ENCODE peak calls at places on chromosome 17, in nine cellular contexts. A is CD4-positive, alpha-beta memory T cell; M is psoas muscle; C is astrocyte; D is HCT116; B is esophagus squamous epithelium; L is Caco-2; R is ovary; P is heart right ventricle. J is an unnamed sample.

GRCh38 chr17:32756696-32757095 is 120.2 kb downstream of the MYO1D start:
- DNase-seq in A (no peak), M (no peak), C (no peak), D (no peak), B (no peak), L (no peak), R (no peak), P (no peak), J (no peak)

GRCh38 chr17:6668727-6669425 is 17.3 kb downstream of the C17orf100 start:
- DNase-seq in A (no peak), M (no peak), C (no peak), D (no peak), B (no peak), L (no peak), R (no peak), P (no peak), J (no peak)

GRCh38 chr17:47276868-47277267 is 23.2 kb downstream of the ITGB3 start:
- DNase-seq in A (no peak), M (peak; percentile 79), C (peak; percentile 73), D (no peak), B (no peak), L (no peak), R (peak; percentile 71), P (peak; percentile 68), J (peak; percentile 79)

GRCh38 chr17:73705594-73705993 is 61.3 kb upstream of the SDK2 start:
- DNase-seq in A (no peak), M (no peak), C (peak; percentile 15), D (no peak), B (no peak), L (no peak), R (no peak), P (no peak), J (no peak)

GRCh38 chr17:12983986-12984932 is 33.6 kb downstream of the ELAC2 start:
- DNase-seq in A (no peak), M (peak; percentile 88), C (peak; percentile 96), D (no peak), B (no peak), L (no peak), R (peak; percentile 55), P (peak; percentile 61), J (no peak)

GRCh38 chr17:47925677-47925987 is 15.7 kb upstream of the PNPO start:
- DNase-seq in A (no peak), M (no peak), C (no peak), D (no peak), B (no peak), L (no peak), R (no peak), P (no peak), J (no peak)

GRCh38 chr17:73231363-73231762 is 30.3 kb downstream of the CPSF4L start:
- DNase-seq in A (no peak), M (no peak), C (no peak), D (no peak), B (no peak), L (peak; percentile 19), R (no peak), P (no peak), J (no peak)

GRCh38 chr17:32960815-32961214 is 30.8 kb upstream of the SPACA3 start:
- DNase-seq in A (no peak), M (no peak), C (no peak), D (no peak), B (no peak), L (no peak), R (no peak), P (no peak), J (no peak)

GRCh38 chr17:8151641-8152111 is 528 bp downstream of the PER1 start:
- DNase-seq in A (no peak), M (peak; percentile 98), C (peak; percentile 65), D (no peak), B (no peak), L (no peak), R (peak; percentile 96), P (peak; percentile 93), J (no peak)

GRCh38 chr17:83109793-83110645 is 30.6 kb downstream of the METRNL start:
- DNase-seq in A (no peak), M (peak; percentile 83), C (peak; percentile 95), D (peak; percentile 76), B (peak; percentile 47), L (no peak), R (peak; percentile 91), P (peak; percentile 82), J (no peak)

GRCh38 chr17:28115046-28115445 is 72.6 kb downstream of the NLK start:
- DNase-seq in A (no peak), M (no peak), C (no peak), D (no peak), B (no peak), L (no peak), R (no peak), P (no peak), J (no peak)

GRCh38 chr17:58344047-58344790 is 7.8 kb downstream of the SUPT4H1 start:
- DNase-seq in A (peak; percentile 90), M (no peak), C (no peak), D (no peak), B (peak; percentile 49), L (no peak), R (no peak), P (no peak), J (no peak)

GRCh38 chr17:74271281-74271680 is 2.8 kb upstream of the DNAI2 start:
- DNase-seq in A (no peak), M (no peak), C (no peak), D (no peak), B (no peak), L (no peak), R (no peak), P (no peak), J (no peak)

GRCh38 chr17:74054249-74054648 is 149.2 kb upstream of the RPL38 start:
- DNase-seq in A (no peak), M (no peak), C (no peak), D (no peak), B (no peak), L (no peak), R (no peak), P (no peak), J (no peak)

GRCh38 chr17:1713878-1714487 is 3.8 kb upstream of the TLCD2 start:
- DNase-seq in A (no peak), M (peak; percentile 62), C (no peak), D (peak; percentile 64), B (no peak), L (peak; percentile 78), R (peak; percentile 63), P (no peak), J (peak; percentile 83)

GRCh38 chr17:52158450-52159042 is at the start of gene CA10:
- DNase-seq in A (no peak), M (peak; percentile 27), C (no peak), D (no peak), B (no peak), L (no peak), R (no peak), P (no peak), J (no peak)

GRCh38 chr17:1612400-1612799 is 16.2 kb downstream of the SLC43A2 start:
- DNase-seq in A (no peak), M (no peak), C (no peak), D (no peak), B (no peak), L (no peak), R (no peak), P (no peak), J (no peak)

GRCh38 chr17:83100853-83101391 is 21.5 kb downstream of the METRNL start:
- DNase-seq in A (no peak), M (peak; percentile 57), C (no peak), D (no peak), B (no peak), L (no peak), R (no peak), P (no peak), J (no peak)

GRCh38 chr17:17740627-17741237 is 59.5 kb downstream of the RAI1 start:
- DNase-seq in A (peak; percentile 28), M (no peak), C (peak; percentile 58), D (no peak), B (no peak), L (no peak), R (peak; percentile 64), P (no peak), J (no peak)
- H3K4me3 ChIP-seq in A (no peak overlapping the region), M (no peak overlapping the region), C (no peak overlapping the region), D (no peak overlapping the region), B (peak overlapping the region; percentile 11), L (no peak overlapping the region), R (peak overlapping the region; percentile 0), P (no peak overlapping the region), J (no peak overlapping the region)

DNA sequence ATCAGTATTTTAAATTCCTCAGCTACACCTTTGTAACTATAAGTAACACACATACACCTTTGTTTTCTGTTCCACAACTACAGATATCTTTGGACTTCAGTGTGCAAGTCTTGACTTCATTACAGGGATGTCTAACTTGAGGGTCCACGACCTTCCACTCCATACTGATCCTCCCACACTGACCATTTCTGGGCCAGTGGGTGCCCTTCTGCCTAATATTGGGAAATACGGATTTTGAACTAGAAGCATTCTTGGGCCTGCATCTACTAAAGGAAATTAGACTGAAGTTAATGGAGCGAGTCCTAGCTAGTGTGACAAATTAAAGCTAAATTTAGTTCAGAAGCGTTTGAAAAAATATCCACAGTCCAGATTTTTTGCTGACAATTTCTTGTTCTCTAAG is 9.9 kb upstream of the TMIGD1 start:
- DNase-seq in A (no peak), M (no peak), C (no peak), D (no peak), B (no peak), L (no peak), R (no peak), P (no peak), J (no peak)
- H3K4me1 ChIP-seq in A (peaks cover 9% of the 10 kb centered on the region), M (no peaks in the 10 kb centered on the region), C (peaks cover 18% of the 10 kb centered on the region), D (peaks cover 21% of the 10 kb centered on the region), B (peaks cover 35% of the 10 kb centered on the region), L (peaks cover 48% of the 10 kb centered on the region), R (peaks cover 2% of the 10 kb centered on the region), P (peaks cover 52% of the 10 kb centered on the region), J (peaks cover 11% of the 10 kb centered on the region)

GRCh38 chr17:78804777-78805176 is 22.7 kb upstream of the CYTH1 start:
- DNase-seq in A (peak; percentile 32), M (no peak), C (no peak), D (no peak), B (no peak), L (no peak), R (no peak), P (no peak), J (no peak)
- H3K36me3 ChIP-seq in A (peaks cover 55% of the 10 kb centered on the region), M (peaks cover 7% of the 10 kb centered on the region), C (peaks cover 50% of the 10 kb centered on the region), D (peaks cover 85% of the 10 kb centered on the region), B (peaks cover 39% of the 10 kb centered on the region), L (peaks cover 3% of the 10 kb centered on the region), R (no peaks in the 10 kb centered on the region), P (no peaks in the 10 kb centered on the region), J (peaks cover 61% of the 10 kb centered on the region)

DNA sequence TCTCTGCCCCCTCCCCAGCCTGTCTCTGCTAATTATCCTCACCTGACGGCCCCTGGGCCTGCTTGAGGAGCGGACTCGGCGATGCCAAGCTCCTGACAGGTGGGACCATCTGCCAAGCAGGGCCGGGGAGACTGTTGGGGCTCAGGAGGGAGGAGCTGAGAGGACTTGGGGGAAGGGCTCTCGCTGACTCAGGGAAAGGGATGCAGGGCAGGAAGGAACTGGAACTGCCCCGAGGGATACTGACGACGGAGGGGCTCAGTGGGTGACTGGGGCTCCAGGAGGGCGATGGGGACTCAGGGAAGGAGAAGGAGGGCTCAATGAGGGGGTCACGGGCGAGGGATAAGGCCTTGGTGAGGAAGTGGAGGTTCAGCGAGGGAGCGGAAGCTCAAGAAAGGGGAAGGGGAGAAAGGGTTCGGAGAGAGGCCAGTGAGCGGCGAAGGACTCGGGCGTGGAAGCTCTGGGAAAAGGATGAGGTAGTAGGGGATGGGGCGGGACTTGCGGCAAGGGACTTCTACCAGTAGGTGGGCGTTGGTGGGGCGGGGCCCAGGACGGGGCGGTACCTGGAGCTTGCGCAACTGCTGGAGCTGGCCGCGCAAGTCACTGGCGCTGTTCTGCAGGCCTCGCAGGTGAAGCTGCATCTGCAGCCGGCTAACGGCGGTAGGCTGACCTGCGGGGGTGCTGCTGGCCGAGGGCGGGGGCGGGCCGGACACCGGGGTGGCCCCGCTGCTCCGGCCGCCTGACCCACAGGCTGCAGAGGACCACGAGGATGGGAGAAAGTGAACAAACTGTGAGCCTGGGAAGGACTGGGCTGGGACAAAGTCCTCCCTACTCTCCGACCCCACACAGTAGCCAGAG is 46.5 kb downstream of the SRCIN1 start:
- DNase-seq in A (peak; percentile 85), M (peak; percentile 87), C (peak; percentile 7), D (peak; percentile 80), B (peak; percentile 43), L (peak; percentile 96), R (peak; percentile 92), P (peak; percentile 76), J (peak; percentile 94)
- H3K4me3 ChIP-seq in A (peak overlapping the region; percentile 88), M (peak overlapping the region; percentile 57), C (no peak overlapping the region), D (peak overlapping the region; percentile 61), B (peak overlapping the region; percentile 46), L (peak overlapping the region; percentile 56), R (peak overlapping the region; percentile 35), P (peak overlapping the region; percentile 51), J (peak overlapping the region; percentile 27)

J was measured in HAP-1.